ENCODE peak calls at places on chromosomes 1 and 21, in five cellular contexts. L, W, X, B and J are unnamed samples.

GRCh38 chr1:20371411-20371810 is 80.7 kb downstream of the VWA5B1 start:
- DNase-seq in L (no peak), W (no peak), X (no peak), B (no peak), J (no peak)

GRCh38 chr21:30194701-30195299 is 21.1 kb downstream of the CLDN8 start:
- DNase-seq in L (peak), W (peak), X (no peak), B (no peak), J (no peak)

GRCh38 chr1:156868341-156868740 is 7.7 kb downstream of the NTRK1 start:
- DNase-seq in L (no peak), W (no peak), X (no peak), B (no peak), J (no peak)

GRCh38 chr1:108639899-108640560 is 20.9 kb downstream of the HENMT1 start:
- DNase-seq in L (no peak), W (no peak), X (no peak), B (no peak), J (no peak)

GRCh38 chr1:14113841-14114567 is 414.0 kb downstream of the PRDM2 start:
- DNase-seq in L (no peak), W (peak), X (peak), B (no peak), J (no peak)

GRCh38 chr1:113783254-113784103 is 24.2 kb upstream of the PHTF1 start:
- DNase-seq in L (no peak), W (no peak), X (no peak), B (peak), J (no peak)

GRCh38 chr1:203173566-203173965 is 2.1 kb downstream of the MYBPH start:
- DNase-seq in L (peak), W (no peak), X (no peak), B (peak), J (peak)

GRCh38 chr1:35431173-35431599 is 126.0 kb downstream of the KIAA0319L start:
- DNase-seq in L (no peak), W (no peak), X (no peak), B (no peak), J (no peak)

GRCh38 chr1:159826436-159827101 is at the start of gene SLAMF8:
- DNase-seq in L (no peak), W (no peak), X (no peak), B (peak), J (no peak)

GRCh38 chr1:203296456-203297073 is 8.8 kb upstream of the BTG2 start:
- DNase-seq in L (no peak), W (no peak), X (no peak), B (no peak), J (no peak)

GRCh38 chr1:80278936-80279335 is 1272.4 kb upstream of the ADGRL4 start:
- DNase-seq in L (no peak), W (no peak), X (no peak), B (no peak), J (no peak)

GRCh38 chr1:232473319-232473718 is 156.6 kb downstream of the SIPA1L2 start:
- DNase-seq in L (no peak), W (no peak), X (no peak), B (no peak), J (no peak)

GRCh38 chr1:228082975-228083870 is 715 bp downstream of the ARF1 start:
- DNase-seq in L (no peak), W (peak), X (no peak), B (no peak), J (peak)

GRCh38 chr1:30242722-30243465 is 480.5 kb downstream of the MATN1 start:
- DNase-seq in L (no peak), W (no peak), X (no peak), B (no peak), J (no peak)

GRCh38 chr1:151342021-151342420 is 5.0 kb downstream of the RFX5 start:
- DNase-seq in L (no peak), W (no peak), X (no peak), B (no peak), J (no peak)

GRCh38 chr1:58551741-58552140 is 5.2 kb upstream of the OMA1 start:
- DNase-seq in L (no peak), W (no peak), X (no peak), B (no peak), J (no peak)

GRCh38 chr1:233085566-233085965 is 135.2 kb downstream of the NTPCR start:
- DNase-seq in L (no peak), W (no peak), X (no peak), B (no peak), J (no peak)

GRCh38 chr1:19323987-19324664 is 12.0 kb downstream of the SLC66A1 start:
- DNase-seq in L (no peak), W (no peak), X (no peak), B (no peak), J (no peak)

GRCh38 chr1:23074012-23074411 is 54.7 kb downstream of the KDM1A start:
- DNase-seq in L (no peak), W (no peak), X (no peak), B (no peak), J (no peak)

GRCh38 chr1:94081566-94082344 is 39.2 kb downstream of the ABCA4 start:
- DNase-seq in L (no peak), W (no peak), X (no peak), B (no peak), J (no peak)

GRCh38 chr1:78004719-78005346 is at the start of gene DNAJB4:
- DNase-seq in L (peak), W (peak), X (no peak), B (peak), J (peak)

GRCh38 chr1:221039616-221040015 is 160.4 kb downstream of the HLX start:
- DNase-seq in L (no peak), W (peak), X (peak), B (no peak), J (no peak)

GRCh38 chr1:101187287-101187686 is 49.5 kb upstream of the S1PR1 start:
- DNase-seq in L (no peak), W (no peak), X (no peak), B (no peak), J (no peak)

GRCh38 chr21:28971171-28971570 is 21.5 kb downstream of the LTN1 start:
- DNase-seq in L (no peak), W (no peak), X (no peak), B (no peak), J (no peak)

DNA sequence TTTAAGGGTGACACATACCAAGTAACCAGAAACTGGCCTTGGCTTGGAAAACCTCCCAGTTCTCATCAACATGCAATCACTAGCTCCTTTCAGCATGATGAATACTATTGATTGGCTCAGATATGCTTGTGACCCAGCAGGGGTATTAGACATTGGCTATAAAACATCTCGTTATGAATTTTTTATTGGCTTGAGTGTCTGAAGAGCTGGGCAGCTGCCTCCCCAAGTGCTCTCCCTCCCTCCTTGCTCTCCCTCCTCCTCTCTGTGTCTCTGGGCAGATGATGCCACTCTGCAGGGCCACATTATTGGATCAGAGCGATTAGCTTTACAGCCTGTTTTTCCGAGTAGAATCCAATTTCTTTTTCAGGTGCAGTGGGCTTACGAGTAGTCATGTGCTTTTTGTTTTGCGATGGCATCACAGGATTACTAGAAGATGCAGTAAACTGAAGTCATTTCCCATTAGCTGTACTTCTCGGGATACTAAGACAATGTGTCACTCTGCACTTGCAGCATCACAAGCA is 79.3 kb upstream of the ATF3 start:
- DNase-seq in L (no peak), W (no peak), X (no peak), B (no peak), J (no peak)
- TF ChIP-seq POLR2AphosphoS5 in L (no peak), W (no peak), X (no peak), B (no peak), J (no peak)

DNA sequence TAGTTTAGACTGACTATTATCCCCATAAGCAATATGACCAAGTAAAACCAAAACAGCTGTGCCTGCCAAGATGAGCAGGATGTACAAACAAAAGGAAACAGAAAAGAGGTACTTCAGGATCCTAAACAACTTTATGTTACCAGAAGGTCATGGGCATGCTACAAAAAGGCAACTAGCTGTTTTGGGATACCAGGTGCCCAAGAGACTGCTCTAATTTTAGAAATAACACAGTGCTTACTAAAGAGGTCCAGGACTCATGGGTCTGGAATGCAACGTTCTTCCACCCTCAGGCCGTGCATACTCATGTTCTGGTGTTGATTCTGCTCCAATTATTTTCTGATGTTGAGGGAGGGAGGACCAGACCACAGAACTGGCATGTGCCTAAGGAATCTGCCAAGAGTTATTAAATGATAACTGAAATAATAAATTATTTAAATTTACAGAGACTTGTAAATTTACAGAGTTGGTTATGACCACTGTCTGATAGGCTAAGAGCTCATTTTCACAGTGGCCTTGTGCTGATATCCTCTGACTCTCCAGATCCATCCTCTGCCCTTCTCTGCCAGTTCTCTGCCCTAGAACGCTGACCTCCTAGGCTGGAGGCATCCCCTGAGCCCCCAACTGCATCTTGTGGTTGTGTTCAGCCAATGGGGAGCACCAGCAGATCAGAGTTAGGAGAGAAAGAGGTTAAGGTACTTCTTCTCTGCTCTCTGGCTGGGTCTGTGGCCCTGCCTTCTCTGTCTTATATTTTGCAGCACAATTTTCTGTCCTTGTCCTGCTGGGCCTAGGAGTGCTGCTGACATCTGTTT is 37.7 kb upstream of the BCL10 start:
- DNase-seq in L (no peak), W (no peak), X (no peak), B (no peak), J (no peak)
- TF ChIP-seq TAF1 in L (no peak), W (no peak), X (no peak), B (no peak), J (no peak)

GRCh38 chr1:52552505-52553371 is at the start of gene TUT4:
- DNase-seq in L (peak), W (peak), X (peak), B (no peak), J (peak)
- TF ChIP-seq POLR2A in L (no peak), W (peak), X (no peak), B (peak), J (no peak)

GRCh38 chr1:64920936-64921589 is 45.3 kb downstream of the JAK1 start:
- DNase-seq in L (no peak), W (no peak), X (no peak), B (no peak), J (no peak)
- TF ChIP-seq POLR2AphosphoS5 in L (no peak), W (no peak), X (no peak), B (no peak), J (no peak)

GRCh38 chr21:36385233-36385908 is at the start of gene CHAF1B:
- DNase-seq in L (peak), W (peak), X (peak), B (no peak), J (peak)

GRCh38 chr21:36388835-36389234 is 3.6 kb downstream of the CHAF1B start:
- DNase-seq in L (no peak), W (no peak), X (peak), B (no peak), J (no peak)

GRCh38 chr21:36384885-36385232 is 333 bp upstream of the CHAF1B start:
- DNase-seq in L (no peak), W (no peak), X (no peak), B (no peak), J (no peak)

GRCh38 chr21:36385909-36386642 is 884 bp downstream of the CHAF1B start:
- DNase-seq in L (no peak), W (no peak), X (no peak), B (no peak), J (no peak)

DNA sequence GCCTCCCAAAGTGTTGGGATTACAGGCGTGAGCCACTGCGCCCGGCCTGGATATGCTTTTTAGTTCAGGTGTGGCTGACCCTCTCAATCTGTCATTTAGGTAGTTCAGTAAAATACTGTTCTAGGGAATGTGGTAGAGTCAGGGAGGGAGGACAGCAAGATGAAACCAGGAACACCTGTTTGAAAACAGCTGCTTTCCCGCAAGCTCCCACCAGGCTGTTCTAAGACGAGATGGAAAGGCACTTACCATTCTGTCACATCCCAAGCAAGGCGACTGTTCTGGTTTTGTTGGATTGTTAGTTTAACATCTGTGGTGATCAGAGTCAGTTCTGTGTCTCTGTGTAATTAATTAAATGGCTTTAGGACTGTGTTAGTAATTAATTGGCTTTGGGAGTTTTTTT is 2.9 kb downstream of the CHAF1B start:
- DNase-seq in L (no peak), W (no peak), X (no peak), B (no peak), J (no peak)
- TF ChIP-seq TAF1 in L (no peak), W (no peak), X (no peak), B (no peak), J (no peak)

GRCh38 chr1:207032528-207033017 is at the start of gene C1orf116:
- DNase-seq in L (no peak), W (peak), X (peak), B (no peak), J (no peak)
- TF ChIP-seq POLR2A in L (no peak), W (no peak), X (peak), B (no peak), J (no peak)

GRCh38 chr1:39490596-39491145 is 765 bp upstream of the BMP8A start:
- DNase-seq in L (peak), W (peak), X (no peak), B (no peak), J (no peak)
- TF ChIP-seq POLR2AphosphoS5 in L (no peak), W (no peak), X (no peak), B (no peak), J (no peak)

GRCh38 chr21:41817877-41818855 is 51.3 kb upstream of the RIPK4 start:
- DNase-seq in L (no peak), W (no peak), X (no peak), B (no peak), J (no peak)

GRCh38 chr21:41815652-41816582 is 49.1 kb upstream of the RIPK4 start:
- DNase-seq in L (no peak), W (no peak), X (no peak), B (no peak), J (no peak)

GRCh38 chr21:41817228-41817627 is 50.4 kb upstream of the RIPK4 start:
- DNase-seq in L (peak), W (peak), X (no peak), B (no peak), J (peak)

GRCh38 chr21:41819236-41819855 is 52.5 kb upstream of the RIPK4 start:
- DNase-seq in L (no peak), W (no peak), X (no peak), B (no peak), J (no peak)

GRCh38 chr21:41816583-41817165 is 49.8 kb upstream of the RIPK4 start:
- DNase-seq in L (peak), W (peak), X (peak), B (no peak), J (peak)
- TF ChIP-seq TAF1 in L (no peak), W (no peak), X (no peak), B (no peak), J (no peak)

GRCh38 chr1:54565113-54565501 is 17.1 kb downstream of the ACOT11 start:
- DNase-seq in L (no peak), W (peak), X (no peak), B (no peak), J (no peak)
- TF ChIP-seq POLR2A in L (no peak), W (no peak), X (no peak), B (no peak), J (no peak)

GRCh38 chr1:111720977-111721670 is 18.1 kb downstream of the INKA2 start:
- DNase-seq in L (no peak), W (no peak), X (no peak), B (no peak), J (no peak)
- TF ChIP-seq POLR2AphosphoS5 in L (no peak), W (no peak), X (peak), B (no peak), J (no peak)